ENCODE peak calls at places on chromosomes 16 and 17, in ten cellular contexts. A is HL-60, G is breast epithelium, N is thyroid gland, Z is kidney, Y is heart right ventricle, K is neural progenitor cell, P is left ventricle myocardium inferior, J is lung, T is astrocyte of the spinal cord. C is an unnamed sample.

GRCh38 chr17:48989100-48989499 is 8.1 kb upstream of the IGF2BP1 start:
- DNase-seq in K (no peak), Y (no peak), G (no peak), J (no peak), A (no peak), N (no peak), T (no peak), Z (no peak), P (no peak), C (no peak)

GRCh38 chr16:75322706-75323105 is 71.3 kb upstream of the BCAR1 start:
- DNase-seq in G (no peak), J (no peak), N (no peak), K (no peak), T (peak; percentile 65), Y (no peak), Z (no peak), P (no peak), A (no peak), C (peak; percentile 31)

GRCh38 chr17:71631483-71631882 is 489.3 kb upstream of the SOX9 start:
- DNase-seq in J (no peak), T (peak; percentile 53), Z (no peak), K (no peak), Y (no peak), A (no peak), G (no peak), N (no peak), P (no peak), C (peak; percentile 86)

GRCh38 chr17:75769536-75769935 is 4.5 kb upstream of the GALK1 start:
- DNase-seq in G (no peak), Z (no peak), J (no peak), A (no peak), N (no peak), Y (no peak), P (no peak), T (no peak), K (no peak), C (no peak)

GRCh38 chr17:28878981-28879380 is 18.6 kb downstream of the FLOT2 start:
- DNase-seq in T (peak; percentile 44), Y (no peak), A (no peak), G (no peak), Z (no peak), N (peak; percentile 19), K (peak; percentile 54), P (no peak), J (no peak), C (peak; percentile 32)

GRCh38 chr16:87487361-87487924 is 5.4 kb downstream of the ZCCHC14 start:
- DNase-seq in K (peak; percentile 65), P (peak; percentile 39), G (peak; percentile 43), Z (peak; percentile 86), Y (peak; percentile 48), J (peak; percentile 57), A (peak; percentile 27), N (peak; percentile 92), T (no peak), C (peak; percentile 55)

GRCh38 chr16:70298988-70299938 is at the start of gene DDX19B:
- DNase-seq in K (peak; percentile 69), N (peak; percentile 83), A (peak; percentile 71), G (peak; percentile 71), J (peak; percentile 80), P (peak; percentile 83), Y (peak; percentile 82), T (peak; percentile 68), Z (peak; percentile 94), C (peak; percentile 62)

GRCh38 chr17:16025202-16025601 is 25.6 kb downstream of the TTC19 start:
- DNase-seq in P (no peak), G (no peak), Z (no peak), K (no peak), T (no peak), A (no peak), N (no peak), Y (no peak), J (no peak), C (no peak)

GRCh38 chr17:55144518-55144917 is 120.2 kb upstream of the HLF start:
- DNase-seq in Z (no peak), A (no peak), N (no peak), J (no peak), Y (no peak), P (no peak), G (no peak), T (no peak), K (no peak), C (peak; percentile 6)

GRCh38 chr17:59914274-59914854 is 21.4 kb downstream of the RPS6KB1 start:
- DNase-seq in A (no peak), N (no peak), Z (no peak), T (peak; percentile 37), Y (no peak), K (peak; percentile 52), G (no peak), J (no peak), P (no peak), C (peak; percentile 62)

GRCh38 chr17:80034977-80035686 is 540 bp downstream of the TBC1D16 start:
- DNase-seq in N (peak; percentile 46), A (no peak), T (peak; percentile 49), P (no peak), G (no peak), K (peak; percentile 63), Y (peak; percentile 35), Z (no peak), J (no peak), C (peak; percentile 36)
- H3K4me3 ChIP-seq in N (peak overlapping the region; percentile 79), A (peak overlapping the region; percentile 34), T (peak overlapping the region; percentile 80), P (peak overlapping the region; percentile 92), G (peak overlapping the region; percentile 83), K (peak overlapping the region; percentile 72), Y (peak overlapping the region; percentile 61), Z (peak overlapping the region; percentile 63), J (peak overlapping the region; percentile 77), C (peak overlapping the region; percentile 74)

GRCh38 chr17:80959330-80960036 is 32.2 kb upstream of the CHMP6 start:
- DNase-seq in P (peak; percentile 88), Z (peak; percentile 93), K (no peak), T (peak; percentile 52), A (no peak), Y (peak; percentile 86), G (peak; percentile 69), J (peak; percentile 45), N (no peak), C (peak; percentile 88)
- TF ChIP-seq CTCF in P (no peak), Z (no peak), K (no peak), T (no peak), A (no peak), Y (no peak), G (no peak), J (no peak), N (no peak), C (no peak)

DNA sequence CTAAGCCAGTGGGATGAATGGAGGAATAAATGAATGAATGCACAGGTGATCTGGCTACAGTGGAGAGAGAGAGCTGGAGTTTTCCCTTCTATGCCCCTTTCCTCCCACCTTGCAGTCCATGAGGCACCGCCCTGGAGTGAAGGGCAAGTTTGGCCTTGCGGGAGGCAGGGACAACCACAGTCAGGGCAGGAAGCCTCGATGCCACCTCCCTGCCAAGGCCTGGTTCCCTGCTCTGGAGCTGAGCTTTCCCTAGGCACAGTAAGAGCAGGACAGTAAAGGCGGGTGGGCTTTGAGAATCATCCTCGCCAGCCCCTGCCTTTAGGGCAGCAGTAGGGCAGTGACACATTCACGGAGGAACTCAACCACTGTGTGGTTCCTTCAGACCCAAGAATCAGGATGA is 72.6 kb downstream of the RBFOX3 start:
- DNase-seq in Z (peak; percentile 15), A (no peak), Y (no peak), T (no peak), G (no peak), K (no peak), P (no peak), J (no peak), N (no peak), C (no peak)
- H3K4me3 ChIP-seq in Z (no peak overlapping the region), A (no peak overlapping the region), Y (no peak overlapping the region), T (no peak overlapping the region), G (no peak overlapping the region), K (no peak overlapping the region), P (no peak overlapping the region), J (no peak overlapping the region), N (no peak overlapping the region), C (no peak overlapping the region)

GRCh38 chr17:2415081-2415480 is 14.2 kb upstream of the MNT start:
- DNase-seq in N (no peak), Z (no peak), Y (no peak), P (no peak), G (no peak), J (no peak), K (no peak), A (no peak), T (no peak), C (no peak)

GRCh38 chr17:2410951-2411350 is 10.1 kb upstream of the MNT start:
- DNase-seq in G (no peak), T (no peak), A (no peak), K (no peak), J (no peak), Y (no peak), P (no peak), N (no peak), Z (no peak), C (no peak)

GRCh38 chr17:2416010-2416734 is 15.3 kb upstream of the MNT start:
- DNase-seq in P (peak; percentile 88), N (peak; percentile 92), G (peak; percentile 90), K (peak; percentile 90), A (no peak), J (peak; percentile 88), Y (peak; percentile 91), Z (peak; percentile 92), T (peak; percentile 91), C (peak; percentile 85)

GRCh38 chr17:2414665-2415064 is 13.8 kb upstream of the MNT start:
- DNase-seq in J (no peak), P (no peak), G (no peak), Z (no peak), T (no peak), A (no peak), K (no peak), Y (no peak), N (no peak), C (no peak)

DNA sequence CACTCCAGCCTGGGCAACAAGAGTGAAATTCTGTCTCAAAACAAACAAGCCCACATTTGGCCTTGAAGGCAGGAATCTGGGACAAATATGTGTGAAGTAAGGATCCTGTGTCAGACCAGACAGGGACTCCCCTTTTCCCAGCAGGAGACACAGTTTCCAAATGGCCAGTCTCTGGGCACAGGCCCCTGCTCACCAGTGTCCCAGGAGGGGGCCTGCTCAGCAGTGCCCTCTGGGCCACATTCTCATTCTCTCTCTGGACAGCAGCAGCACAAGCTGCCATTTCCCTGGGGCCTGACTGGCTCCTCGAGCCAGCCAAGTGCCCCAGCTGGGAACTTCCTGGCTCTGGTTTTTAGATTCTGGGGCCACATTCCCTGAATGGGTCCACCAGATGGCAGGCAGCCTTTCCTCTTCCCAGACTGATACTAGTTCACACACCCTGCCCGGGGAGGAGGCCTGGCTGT is 11.7 kb upstream of the MNT start:
- DNase-seq in Y (no peak), A (no peak), G (no peak), K (peak; percentile 23), N (no peak), T (peak; percentile 54), J (no peak), P (no peak), Z (no peak), C (peak; percentile 75)
- TF ChIP-seq CTCF in Y (peak; percentile 28), A (no peak), G (no peak), K (no peak), N (no peak), T (peak; percentile 33), J (no peak), P (no peak), Z (no peak), C (peak; percentile 39)